ENCODE peak calls at places on chromosomes 16 and 17, in eight cellular contexts. F is body of pancreas; A is NCI-H146; D is natural killer cell treated with Interleukin-12 subunit alpha and Interleukin-12 subunit beta and Interleukin-15 and Interleukin-18, amount 100 ng/mL, for 72 hours; C is CD8-positive, alpha-beta T cell; S is nephron progenitor cell; U is T follicular helper cell; V is fibroblast of mammary gland. E is an unnamed sample.

GRCh38 chr16:3045758-3046505 is 429 bp upstream of the MMP25 start:
- DNase-seq in F (no peak), A (peak), D (no peak), C (no peak), S (peak), U (no peak), V (no peak), E (no peak)

GRCh38 chr16:77898671-77899211 is 110.4 kb downstream of the VAT1L start:
- DNase-seq in F (no peak), A (no peak), D (no peak), C (no peak), S (no peak), U (no peak), V (peak), E (no peak)

GRCh38 chr16:30637952-30638351 is 12.8 kb upstream of the PRR14 start:
- DNase-seq in F (no peak), A (peak), D (no peak), C (no peak), S (no peak), U (no peak), V (peak), E (peak)

GRCh38 chr16:50636865-50637374 is 44.2 kb downstream of the SNX20 start:
- DNase-seq in F (no peak), A (no peak), D (no peak), C (no peak), S (no peak), U (no peak), V (no peak), E (no peak)

GRCh38 chr17:72725432-72726068 is 366.9 kb downstream of the SLC39A11 start:
- DNase-seq in F (peak), A (peak), D (no peak), C (no peak), S (peak), U (peak), V (peak), E (peak)

GRCh38 chr16:72457243-72457925 is 285.4 kb upstream of the PMFBP1 start:
- DNase-seq in F (no peak), A (no peak), D (no peak), C (no peak), S (no peak), U (no peak), V (no peak), E (no peak)

GRCh38 chr17:35740216-35740615 is 8.8 kb downstream of the RASL10B start:
- DNase-seq in F (no peak), A (no peak), D (no peak), C (no peak), S (no peak), U (no peak), V (no peak), E (no peak)

GRCh38 chr17:73231841-73232586 is 29.7 kb downstream of the CPSF4L start:
- DNase-seq in F (peak), A (peak), D (peak), C (peak), S (peak), U (peak), V (peak), E (peak)

GRCh38 chr16:84504420-84505248 is at the start of gene MEAK7:
- DNase-seq in F (peak), A (peak), D (peak), C (peak), S (peak), U (peak), V (peak), E (peak)

GRCh38 chr17:62110923-62111484 is 45.9 kb upstream of the MED13 start:
- DNase-seq in F (no peak), A (no peak), D (no peak), C (no peak), S (no peak), U (no peak), V (peak), E (no peak)

GRCh38 chr17:39608601-39609000 is 881 bp upstream of the NEUROD2 start:
- DNase-seq in F (no peak), A (peak), D (no peak), C (no peak), S (no peak), U (no peak), V (no peak), E (peak)

GRCh38 chr16:83713597-83713996 is 94.2 kb upstream of the HSBP1 start:
- DNase-seq in F (no peak), A (no peak), D (no peak), C (no peak), S (no peak), U (no peak), V (no peak), E (no peak)

GRCh38 chr17:71578446-71578845 is 542.4 kb upstream of the SOX9 start:
- DNase-seq in F (no peak), A (no peak), D (no peak), C (no peak), S (no peak), U (no peak), V (no peak), E (no peak)

GRCh38 chr17:29840884-29841283 is 89.1 kb downstream of the SSH2 start:
- DNase-seq in F (no peak), A (no peak), D (no peak), C (no peak), S (no peak), U (no peak), V (peak), E (no peak)

GRCh38 chr16:75044800-75045361 is 46.1 kb downstream of the ZNRF1 start:
- DNase-seq in F (no peak), A (no peak), D (no peak), C (no peak), S (no peak), U (no peak), V (peak), E (no peak)

GRCh38 chr16:20798364-20798763 is 7.9 kb downstream of the ERI2 start:
- DNase-seq in F (no peak), A (no peak), D (no peak), C (no peak), S (no peak), U (no peak), V (no peak), E (no peak)

GRCh38 chr17:56114469-56114868 is 38.8 kb upstream of the ANKFN1 start:
- DNase-seq in F (no peak), A (no peak), D (no peak), C (no peak), S (no peak), U (no peak), V (no peak), E (no peak)

GRCh38 chr16:50742521-50743150 is 750 bp downstream of the CYLD start:
- DNase-seq in F (peak), A (peak), D (peak), C (no peak), S (peak), U (peak), V (peak), E (peak)

GRCh38 chr17:15171433-15172047 is 93.6 kb downstream of the PMP22 start:
- DNase-seq in F (peak), A (peak), D (peak), C (no peak), S (peak), U (no peak), V (peak), E (peak)

GRCh38 chr16:54077412-54077821 is 209.2 kb downstream of the IRX3 start:
- DNase-seq in F (no peak), A (no peak), D (no peak), C (no peak), S (no peak), U (no peak), V (peak), E (no peak)

GRCh38 chr17:34853916-34854315 is 107.3 kb downstream of the CCT6B start:
- DNase-seq in F (no peak), A (no peak), D (no peak), C (no peak), S (no peak), U (no peak), V (no peak), E (no peak)

GRCh38 chr16:28298511-28298878 is 6.2 kb downstream of the SBK1 start:
- DNase-seq in F (no peak), A (no peak), D (no peak), C (no peak), S (no peak), U (no peak), V (no peak), E (no peak)

GRCh38 chr16:85354623-85355514 is 242.6 kb upstream of the CIBAR2 start:
- DNase-seq in F (no peak), A (no peak), D (no peak), C (no peak), S (peak), U (no peak), V (peak), E (no peak)

GRCh38 chr17:19322861-19323260 is 39.7 kb downstream of the B9D1 start:
- DNase-seq in F (no peak), A (no peak), D (no peak), C (no peak), S (no peak), U (no peak), V (no peak), E (no peak)

E was measured in Calu3.